ENCODE peak calls at places on chromosomes 3 and 15, in ten cellular contexts. W is right lobe of liver; N is activated CD4-positive, alpha-beta T cell treated with anti-CD3 and anti-CD28 coated beads for 24 hours; E is stimulated activated naive CD4-positive, alpha-beta T cell; D is GM12892; T is T-helper 9 cell; L is HFFc6; M is HuH-7; K is stimulated activated CD8-positive, alpha-beta memory T cell treated with anti-CD3 and anti-CD28 coated beads, Interleukin-7, amount 100 ng/mL, for 1 hour; A is GM12864. O is an unnamed sample.

GRCh38 chr3:109154989-109155388 is 18.5 kb downstream of the C3orf85 start:
- DNase-seq in D (no peak), N (no peak), E (no peak), A (no peak), M (no peak), K (no peak), L (no peak), W (no peak), T (no peak), O (no peak)

GRCh38 chr15:48432688-48433087 is 101.5 kb downstream of the DUT start:
- DNase-seq in D (no peak), E (no peak), W (no peak), L (no peak), A (peak), T (no peak), K (no peak), N (no peak), M (no peak), O (no peak)

GRCh38 chr3:124851136-124851535 is 36.0 kb downstream of the ITGB5 start:
- DNase-seq in K (no peak), M (no peak), N (no peak), A (no peak), E (no peak), T (no peak), L (no peak), W (no peak), D (no peak), O (no peak)

GRCh38 chr15:73338058-73338457 is 30.7 kb downstream of the HCN4 start:
- DNase-seq in E (no peak), W (no peak), M (no peak), A (no peak), L (no peak), D (no peak), K (no peak), N (no peak), T (no peak), O (peak)

GRCh38 chr15:44468713-44469385 is 41.4 kb downstream of the CTDSPL2 start:
- DNase-seq in M (no peak), N (no peak), A (no peak), E (no peak), T (no peak), W (no peak), L (peak), K (no peak), D (no peak), O (no peak)

GRCh38 chr3:118641608-118642007 is 393.0 kb downstream of the IGSF11 start:
- DNase-seq in M (no peak), N (no peak), D (no peak), T (no peak), E (no peak), A (no peak), L (no peak), W (no peak), K (no peak), O (no peak)

GRCh38 chr15:51390932-51391432 is 49.5 kb downstream of the GLDN start:
- DNase-seq in W (no peak), T (no peak), K (no peak), L (no peak), N (no peak), M (no peak), D (no peak), E (no peak), A (no peak), O (no peak)

GRCh38 chr3:88262527-88262926 is 112.8 kb downstream of the C3orf38 start:
- DNase-seq in D (no peak), T (no peak), W (no peak), L (no peak), A (no peak), E (no peak), M (no peak), K (no peak), N (no peak), O (no peak)

GRCh38 chr15:42461261-42461660 is 29.7 kb downstream of the ZNF106 start:
- DNase-seq in W (no peak), D (no peak), M (no peak), T (no peak), K (no peak), L (no peak), N (no peak), A (no peak), E (no peak), O (no peak)

GRCh38 chr15:74489518-74490338 is 28.8 kb upstream of the UBL7 start:
- DNase-seq in W (peak), M (peak), L (peak), N (peak), D (peak), A (peak), T (peak), K (peak), E (peak), O (peak)

GRCh38 chr15:42836251-42836650 is 84.3 kb downstream of the TTBK2 start:
- DNase-seq in W (no peak), K (no peak), A (no peak), M (no peak), L (no peak), T (no peak), D (no peak), E (no peak), N (no peak), O (no peak)

GRCh38 chr15:63274427-63274826 is 3.0 kb upstream of the APH1B start:
- DNase-seq in D (no peak), N (no peak), A (no peak), K (no peak), E (no peak), L (no peak), M (no peak), W (no peak), T (no peak), O (no peak)

GRCh38 chr3:154971771-154972326 is 108.3 kb upstream of the MME start:
- DNase-seq in K (no peak), W (no peak), N (no peak), M (no peak), L (peak), D (no peak), A (no peak), T (no peak), E (no peak), O (no peak)

GRCh38 chr15:47027322-47027946 is 689.9 kb upstream of the SEMA6D start:
- DNase-seq in L (no peak), D (no peak), T (no peak), E (no peak), W (no peak), N (no peak), M (no peak), K (no peak), A (no peak), O (no peak)

GRCh38 chr3:141104151-141104741 is 53.1 kb downstream of the SPSB4 start:
- DNase-seq in A (no peak), M (no peak), D (no peak), K (no peak), E (no peak), N (no peak), W (peak), T (no peak), L (no peak), O (peak)

GRCh38 chr15:31265871-31266711 is 60.5 kb upstream of the KLF13 start:
- DNase-seq in E (peak), T (peak), K (no peak), A (peak), W (peak), L (peak), D (peak), M (no peak), N (peak), O (peak)

GRCh38 chr3:191051037-191051436 is 148.0 kb upstream of the OSTN start:
- DNase-seq in T (no peak), W (no peak), M (peak), E (no peak), K (no peak), N (no peak), D (no peak), A (no peak), L (peak), O (no peak)

GRCh38 chr3:101944308-101944707 is 95.0 kb downstream of the NFKBIZ start:
- DNase-seq in N (no peak), A (no peak), W (no peak), D (no peak), E (no peak), T (no peak), M (no peak), L (no peak), K (no peak), O (no peak)

GRCh38 chr3:41668366-41668765 is 293.5 kb downstream of the ULK4 start:
- DNase-seq in T (no peak), E (no peak), A (no peak), W (no peak), M (no peak), D (no peak), L (no peak), N (no peak), K (no peak), O (no peak)

GRCh38 chr3:177236704-177237103 is 39.4 kb upstream of the TBL1XR1 start:
- DNase-seq in M (no peak), N (no peak), E (no peak), D (no peak), T (no peak), K (no peak), W (no peak), A (no peak), L (no peak), O (no peak)

GRCh38 chr15:41347236-41347635 is 14.6 kb downstream of the NUSAP1 start:
- DNase-seq in N (no peak), T (no peak), W (no peak), A (no peak), M (no peak), E (no peak), D (no peak), K (no peak), L (no peak), O (no peak)

GRCh38 chr3:159189994-159190669 is 388.3 kb downstream of the MFSD1 start:
- DNase-seq in W (no peak), M (no peak), K (no peak), L (peak), E (no peak), T (no peak), A (no peak), D (no peak), N (no peak), O (no peak)

GRCh38 chr3:186929676-186930075 is 650 bp upstream of the ST6GAL1 start:
- DNase-seq in D (no peak), M (no peak), N (no peak), L (no peak), K (no peak), A (no peak), T (no peak), W (no peak), E (no peak), O (no peak)

GRCh38 chr15:34027606-34028005 is 11.4 kb downstream of the AVEN start:
- DNase-seq in N (no peak), M (no peak), E (no peak), W (no peak), T (no peak), K (no peak), A (no peak), D (no peak), L (no peak), O (no peak)

GRCh38 chr15:38714309-38715072 is 149.9 kb upstream of the RASGRP1 start:
- DNase-seq in E (no peak), L (peak), W (no peak), T (no peak), K (no peak), M (no peak), A (no peak), D (no peak), N (no peak), O (no peak)

GRCh38 chr15:68537097-68537496 is 41.7 kb upstream of the CORO2B start:
- DNase-seq in W (no peak), L (no peak), M (no peak), T (no peak), N (no peak), K (no peak), D (no peak), A (no peak), E (no peak), O (no peak)

GRCh38 chr3:9439331-9439730 is 41.9 kb downstream of the SETD5 start:
- DNase-seq in L (no peak), T (no peak), N (no peak), D (no peak), M (no peak), A (no peak), W (no peak), K (no peak), E (no peak), O (no peak)

GRCh38 chr3:61807865-61808276 is 246.5 kb downstream of the PTPRG start:
- DNase-seq in E (no peak), N (no peak), A (no peak), T (no peak), L (peak), W (no peak), D (no peak), M (peak), K (no peak), O (no peak)

GRCh38 chr15:64288577-64288976 is 67.4 kb downstream of the CSNK1G1 start:
- DNase-seq in W (no peak), K (no peak), T (no peak), M (no peak), D (no peak), L (peak), N (no peak), A (no peak), E (no peak), O (no peak)